ENCODE peak calls at places on chromosomes 16 and 17, in seven cellular contexts. One of them, this sample, is unnamed. For H3K79me2 and H3K4me1, the result is how much of the 10 kb centered on the place peaks cover.

GRCh38 chr17:37831492-37831891 is 86.6 kb upstream of the HNF1B start:
- DNase-seq in GM12878: no peak
- DNase-seq in neural progenitor cell: no peak
- DNase-seq in trophoblast cell: no peak
- DNase-seq in GM23248: no peak
- DNase-seq in mesendoderm: no peak
- DNase-seq in OCI-LY7: no peak
- DNase-seq in this sample: no peak

GRCh38 chr17:40355123-40355803 is 9.3 kb downstream of the GJD3 start:
- DNase-seq in GM12878: no peak
- DNase-seq in neural progenitor cell: peak
- DNase-seq in trophoblast cell: peak
- DNase-seq in GM23248: peak
- DNase-seq in mesendoderm: peak
- DNase-seq in OCI-LY7: peak
- DNase-seq in this sample: no peak

GRCh38 chr16:608019-608418 is 18.2 kb downstream of the RAB40C start:
- DNase-seq in GM12878: no peak
- DNase-seq in neural progenitor cell: no peak
- DNase-seq in trophoblast cell: no peak
- DNase-seq in GM23248: no peak
- DNase-seq in mesendoderm: peak
- DNase-seq in OCI-LY7: no peak
- DNase-seq in this sample: no peak

GRCh38 chr17:83154311-83155127 is 75.1 kb downstream of the METRNL start:
- DNase-seq in GM12878: no peak
- DNase-seq in neural progenitor cell: no peak
- DNase-seq in trophoblast cell: no peak
- DNase-seq in GM23248: no peak
- DNase-seq in mesendoderm: no peak
- DNase-seq in OCI-LY7: no peak
- DNase-seq in this sample: no peak

GRCh38 chr16:86120201-86120981 is 221.4 kb downstream of the IRF8 start:
- DNase-seq in GM12878: no peak
- DNase-seq in neural progenitor cell: no peak
- DNase-seq in trophoblast cell: no peak
- DNase-seq in GM23248: peak
- DNase-seq in mesendoderm: no peak
- DNase-seq in OCI-LY7: no peak
- DNase-seq in this sample: no peak

GRCh38 chr17:61331178-61331577 is 68.5 kb upstream of the TBX2 start:
- DNase-seq in GM12878: no peak
- DNase-seq in neural progenitor cell: no peak
- DNase-seq in trophoblast cell: no peak
- DNase-seq in GM23248: no peak
- DNase-seq in mesendoderm: no peak
- DNase-seq in OCI-LY7: no peak
- DNase-seq in this sample: no peak

GRCh38 chr16:71401988-71402387 is 39.9 kb downstream of the TLE7 start:
- DNase-seq in GM12878: no peak
- DNase-seq in neural progenitor cell: peak
- DNase-seq in trophoblast cell: no peak
- DNase-seq in GM23248: no peak
- DNase-seq in mesendoderm: no peak
- DNase-seq in OCI-LY7: no peak
- DNase-seq in this sample: no peak

GRCh38 chr16:67927131-67927941 is 4.3 kb downstream of the CTRL start:
- DNase-seq in GM12878: no peak
- DNase-seq in neural progenitor cell: no peak
- DNase-seq in trophoblast cell: no peak
- DNase-seq in GM23248: no peak
- DNase-seq in mesendoderm: no peak
- DNase-seq in OCI-LY7: no peak
- DNase-seq in this sample: no peak

GRCh38 chr16:49833796-49834195 is 22.1 kb downstream of the ZNF423 start:
- DNase-seq in GM12878: no peak
- DNase-seq in neural progenitor cell: no peak
- DNase-seq in trophoblast cell: no peak
- DNase-seq in GM23248: no peak
- DNase-seq in mesendoderm: no peak
- DNase-seq in OCI-LY7: no peak
- DNase-seq in this sample: no peak

GRCh38 chr16:89044394-89045180 is 49.1 kb upstream of the ACSF3 start:
- DNase-seq in GM12878: no peak
- DNase-seq in neural progenitor cell: no peak
- DNase-seq in trophoblast cell: no peak
- DNase-seq in GM23248: no peak
- DNase-seq in mesendoderm: no peak
- DNase-seq in OCI-LY7: no peak
- DNase-seq in this sample: no peak

GRCh38 chr16:89478576-89479221 is 11.7 kb downstream of the ANKRD11 start:
- DNase-seq in GM12878: no peak
- DNase-seq in neural progenitor cell: no peak
- DNase-seq in trophoblast cell: peak
- DNase-seq in GM23248: peak
- DNase-seq in mesendoderm: peak
- DNase-seq in OCI-LY7: no peak
- DNase-seq in this sample: peak

GRCh38 chr16:17302620-17303019 is 168.1 kb downstream of the XYLT1 start:
- DNase-seq in GM12878: no peak
- DNase-seq in neural progenitor cell: no peak
- DNase-seq in trophoblast cell: no peak
- DNase-seq in GM23248: peak
- DNase-seq in mesendoderm: no peak
- DNase-seq in OCI-LY7: no peak
- DNase-seq in this sample: no peak

GRCh38 chr16:85908444-85908843 is 9.5 kb downstream of the IRF8 start:
- DNase-seq in GM12878: peak
- DNase-seq in neural progenitor cell: no peak
- DNase-seq in trophoblast cell: no peak
- DNase-seq in GM23248: no peak
- DNase-seq in mesendoderm: no peak
- DNase-seq in OCI-LY7: peak
- DNase-seq in this sample: no peak

GRCh38 chr17:42618442-42619150 is 9.1 kb downstream of the TUBG1 start:
- DNase-seq in GM12878: peak
- DNase-seq in neural progenitor cell: peak
- DNase-seq in trophoblast cell: peak
- DNase-seq in GM23248: no peak
- DNase-seq in mesendoderm: peak
- DNase-seq in OCI-LY7: peak
- DNase-seq in this sample: peak

GRCh38 chr17:3687949-3688614 is 7.9 kb downstream of the P2RX5 start:
- DNase-seq in GM12878: no peak
- DNase-seq in neural progenitor cell: peak
- DNase-seq in trophoblast cell: no peak
- DNase-seq in GM23248: peak
- DNase-seq in mesendoderm: no peak
- DNase-seq in OCI-LY7: peak
- DNase-seq in this sample: no peak

GRCh38 chr16:74626741-74627416 is 20.0 kb upstream of the GLG1 start:
- DNase-seq in GM12878: no peak
- DNase-seq in neural progenitor cell: no peak
- DNase-seq in trophoblast cell: no peak
- DNase-seq in GM23248: peak
- DNase-seq in mesendoderm: no peak
- DNase-seq in OCI-LY7: no peak
- DNase-seq in this sample: no peak

DNA sequence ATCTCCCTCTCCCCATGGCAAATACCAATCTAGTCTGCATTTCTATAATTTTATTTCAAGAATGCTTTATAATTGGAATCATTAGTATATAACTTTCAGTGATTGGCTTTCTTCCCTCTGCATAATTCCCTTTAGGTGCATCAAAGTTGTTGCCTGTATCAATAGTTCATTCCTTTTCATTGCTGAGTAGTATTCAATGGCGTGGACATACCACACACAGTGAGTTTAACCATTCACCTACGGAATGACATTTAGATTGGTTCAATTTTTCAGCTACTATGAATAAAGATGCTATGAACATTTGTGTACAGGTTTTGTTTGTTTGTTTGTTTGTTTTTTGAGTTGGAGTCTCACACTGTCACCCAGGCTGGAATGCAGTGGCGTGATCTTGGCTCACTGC is 9.7 kb downstream of the OTOA start:
- DNase-seq in GM12878: no peak
- DNase-seq in neural progenitor cell: no peak
- DNase-seq in trophoblast cell: no peak
- DNase-seq in GM23248: no peak
- DNase-seq in mesendoderm: no peak
- DNase-seq in OCI-LY7: no peak
- DNase-seq in this sample: no peak
- H3K79me2 ChIP-seq in GM12878: under half
- H3K79me2 ChIP-seq in neural progenitor cell: under half
- H3K79me2 ChIP-seq in trophoblast cell: under half
- H3K79me2 ChIP-seq in GM23248: under half
- H3K79me2 ChIP-seq in mesendoderm: under half
- H3K79me2 ChIP-seq in OCI-LY7: under half
- H3K79me2 ChIP-seq in this sample: under half

GRCh38 chr17:17711708-17712141 is 30.5 kb downstream of the RAI1 start:
- DNase-seq in GM12878: no peak
- DNase-seq in neural progenitor cell: peak
- DNase-seq in trophoblast cell: no peak
- DNase-seq in GM23248: no peak
- DNase-seq in mesendoderm: no peak
- DNase-seq in OCI-LY7: no peak
- DNase-seq in this sample: no peak

GRCh38 chr17:17710355-17710727 is 29.1 kb downstream of the RAI1 start:
- DNase-seq in GM12878: no peak
- DNase-seq in neural progenitor cell: no peak
- DNase-seq in trophoblast cell: no peak
- DNase-seq in GM23248: no peak
- DNase-seq in mesendoderm: no peak
- DNase-seq in OCI-LY7: no peak
- DNase-seq in this sample: no peak

GRCh38 chr17:17712268-17712924 is 31.1 kb downstream of the RAI1 start:
- DNase-seq in GM12878: peak
- DNase-seq in neural progenitor cell: no peak
- DNase-seq in trophoblast cell: no peak
- DNase-seq in GM23248: peak
- DNase-seq in mesendoderm: no peak
- DNase-seq in OCI-LY7: no peak
- DNase-seq in this sample: peak

GRCh38 chr17:17709815-17710321 is 28.6 kb downstream of the RAI1 start:
- DNase-seq in GM12878: no peak
- DNase-seq in neural progenitor cell: no peak
- DNase-seq in trophoblast cell: no peak
- DNase-seq in GM23248: no peak
- DNase-seq in mesendoderm: no peak
- DNase-seq in OCI-LY7: no peak
- DNase-seq in this sample: no peak

DNA sequence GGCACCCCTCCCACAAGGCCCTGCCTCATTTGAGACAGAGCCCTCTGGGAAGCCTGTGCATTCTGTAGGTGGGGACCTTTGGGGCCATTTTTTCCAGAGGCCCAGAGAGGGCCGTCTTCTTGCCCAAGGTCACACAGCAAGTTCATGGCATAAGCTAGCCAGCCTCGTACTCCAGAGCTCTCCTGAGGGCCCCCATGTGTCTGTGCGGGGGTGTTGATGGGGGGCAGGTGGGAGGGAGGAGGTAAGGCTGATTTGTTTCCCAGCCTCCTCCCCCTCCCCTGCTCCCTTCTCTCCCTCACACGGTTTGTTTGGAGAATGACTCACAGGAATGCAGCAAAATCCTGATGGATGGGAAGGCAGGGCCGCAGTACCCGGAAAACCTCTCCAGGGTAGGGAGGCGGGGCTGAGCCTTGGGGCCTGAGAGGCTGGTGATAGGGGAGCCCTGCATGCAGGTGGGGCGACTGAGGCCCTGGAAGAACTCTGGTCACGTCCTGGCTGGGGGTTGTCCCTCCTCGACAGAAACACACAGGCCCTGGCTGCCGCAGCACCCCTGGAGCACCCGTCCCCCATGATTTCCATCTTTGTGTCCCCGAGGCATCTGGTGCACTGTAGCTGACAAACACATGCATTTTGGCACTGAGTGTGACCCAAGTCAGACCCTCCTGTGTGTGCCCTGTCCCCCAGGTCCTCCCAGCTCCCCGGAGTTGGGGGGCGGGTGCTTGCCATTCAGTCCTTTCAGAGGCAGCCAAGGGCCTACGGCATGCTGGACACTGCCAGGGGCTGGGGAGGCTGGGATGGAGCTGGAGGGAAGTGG is 29.7 kb downstream of the RAI1 start:
- DNase-seq in GM12878: no peak
- DNase-seq in neural progenitor cell: peak
- DNase-seq in trophoblast cell: no peak
- DNase-seq in GM23248: peak
- DNase-seq in mesendoderm: peak
- DNase-seq in OCI-LY7: no peak
- DNase-seq in this sample: peak
- H3K4me1 ChIP-seq in GM12878: under half
- H3K4me1 ChIP-seq in neural progenitor cell: under half
- H3K4me1 ChIP-seq in trophoblast cell: under half
- H3K4me1 ChIP-seq in GM23248: under half
- H3K4me1 ChIP-seq in mesendoderm: under half
- H3K4me1 ChIP-seq in OCI-LY7: under half
- H3K4me1 ChIP-seq in this sample: under half

DNA sequence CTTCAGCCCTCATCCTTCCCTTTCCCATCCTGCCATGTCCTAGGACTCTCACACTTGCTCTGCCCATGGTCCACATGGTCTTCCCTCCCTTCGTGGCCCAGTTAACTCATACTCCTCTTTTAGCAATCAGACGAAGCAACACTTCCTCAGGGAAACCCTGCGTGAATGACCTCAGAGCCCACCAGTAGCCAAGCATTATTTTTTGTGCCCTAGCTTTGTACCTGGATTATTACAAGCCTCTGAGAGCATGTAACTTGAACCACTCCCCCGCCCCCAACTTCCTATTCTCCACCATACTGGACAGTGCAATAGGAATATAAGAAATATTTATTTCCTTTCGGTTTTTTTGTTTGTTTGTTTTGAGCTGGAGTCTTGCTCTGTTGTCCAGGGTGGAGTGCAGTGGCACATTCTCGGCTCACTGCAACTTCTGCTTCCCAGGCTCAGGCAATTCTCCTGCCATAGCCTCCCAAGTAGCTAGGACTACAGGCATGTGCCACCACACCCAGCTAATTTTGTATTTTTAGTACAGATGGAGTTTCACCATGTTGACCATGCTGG is 2.9 kb downstream of the CPPED1 start:
- DNase-seq in GM12878: no peak
- DNase-seq in neural progenitor cell: no peak
- DNase-seq in trophoblast cell: no peak
- DNase-seq in GM23248: no peak
- DNase-seq in mesendoderm: no peak
- DNase-seq in OCI-LY7: no peak
- DNase-seq in this sample: no peak
- H3K27ac ChIP-seq in GM12878: no peak
- H3K27ac ChIP-seq in neural progenitor cell: no peak
- H3K27ac ChIP-seq in trophoblast cell: no peak
- H3K27ac ChIP-seq in GM23248: peak
- H3K27ac ChIP-seq in mesendoderm: no peak
- H3K27ac ChIP-seq in OCI-LY7: no peak
- H3K27ac ChIP-seq in this sample: peak

DNA sequence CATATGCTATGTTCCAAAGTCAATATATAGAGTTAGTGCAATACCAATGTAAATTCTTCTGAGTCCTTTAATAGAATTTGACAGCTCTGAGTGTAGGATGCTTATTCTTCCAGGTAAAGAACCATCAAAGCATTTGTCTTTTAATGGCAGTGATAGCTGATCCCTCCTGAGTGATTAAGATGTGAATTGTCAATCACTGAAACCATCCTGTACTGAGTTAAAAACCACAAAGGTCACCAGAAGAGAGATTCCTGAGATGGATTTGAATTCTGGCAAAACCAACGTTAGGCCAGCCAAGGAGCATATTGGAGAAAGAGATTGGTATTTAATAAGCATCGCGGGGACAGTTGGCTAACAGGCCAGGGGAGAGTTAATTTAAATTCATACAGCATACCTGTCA is 49.0 kb upstream of the CCL1 start:
- DNase-seq in GM12878: no peak
- DNase-seq in neural progenitor cell: no peak
- DNase-seq in trophoblast cell: no peak
- DNase-seq in GM23248: no peak
- DNase-seq in mesendoderm: no peak
- DNase-seq in OCI-LY7: no peak
- DNase-seq in this sample: no peak
- H3K79me2 ChIP-seq in GM12878: under half
- H3K79me2 ChIP-seq in neural progenitor cell: under half
- H3K79me2 ChIP-seq in trophoblast cell: under half
- H3K79me2 ChIP-seq in GM23248: under half
- H3K79me2 ChIP-seq in mesendoderm: under half
- H3K79me2 ChIP-seq in OCI-LY7: under half
- H3K79me2 ChIP-seq in this sample: under half